ENCODE peak calls at places on chromosomes 5 and 9, in four cellular contexts. Z is activated CD8-positive, alpha-beta T cell treated with anti-CD3 and anti-CD28 coated beads for 36 hours; J is choroid plexus epithelial cell; F is NCI-H1092 treated with DMSO at 0.1 percent for 48 hours. M is an unnamed sample.
A peak's percentile ranks its signal among the peaks of the same experiment; 100 is the strongest.

GRCh38 chr9:76516350-76516749 is 57.4 kb downstream of the GCNT1 start:
- DNase-seq in Z (no peak), J (peak; percentile 23), F (no peak), M (no peak)

GRCh38 chr9:114223564-114224246 is 68.4 kb downstream of the COL27A1 start:
- DNase-seq in Z (no peak), J (peak; percentile 27), F (no peak), M (no peak)

GRCh38 chr9:93004561-93004960 is 53.9 kb upstream of the SUSD3 start:
- DNase-seq in Z (no peak), J (no peak), F (no peak), M (no peak)

GRCh38 chr9:98949565-98949964 is 5.9 kb downstream of the COL15A1 start:
- DNase-seq in Z (no peak), J (no peak), F (no peak), M (no peak)

GRCh38 chr9:4550777-4551476 is 60.7 kb downstream of the SLC1A1 start:
- DNase-seq in Z (no peak), J (peak; percentile 31), F (peak; percentile 70), M (no peak)

GRCh38 chr9:95721132-95721531 is 154.4 kb upstream of the ERCC6L2 start:
- DNase-seq in Z (no peak), J (no peak), F (peak; percentile 65), M (no peak)

GRCh38 chr9:70561805-70562395 is 147.4 kb upstream of the KLF9 start:
- DNase-seq in Z (no peak), J (no peak), F (no peak), M (no peak)

GRCh38 chr9:121604242-121604641 is 47.2 kb upstream of the DAB2IP start:
- DNase-seq in Z (no peak), J (no peak), F (no peak), M (no peak)

GRCh38 chr9:68780735-68781134 is 75.7 kb downstream of the PIP5K1B start:
- DNase-seq in Z (peak; percentile 29), J (peak; percentile 25), F (no peak), M (no peak)

GRCh38 chr5:74240783-74241750 is 399.5 kb downstream of the ENC1 start:
- DNase-seq in Z (no peak), J (no peak), F (no peak), M (no peak)

GRCh38 chr9:86660146-86660545 is 287.2 kb downstream of the GAS1 start:
- DNase-seq in Z (peak; percentile 11), J (peak; percentile 95), F (no peak), M (peak; percentile 28)

GRCh38 chr9:3528466-3528865 is 2.7 kb upstream of the RFX3 start:
- DNase-seq in Z (peak; percentile 80), J (no peak), F (no peak), M (no peak)

GRCh38 chr9:115034801-115035200 is 83.2 kb downstream of the TNC start:
- DNase-seq in Z (no peak), J (peak; percentile 80), F (no peak), M (no peak)